ENCODE peak calls at places on chromosome 1, in seven cellular contexts. F is AG04450, D is cardiac muscle cell, S is upper lobe of right lung, J is PC-9, B is MM.1S, O is uterus. K is an unnamed sample. For H3K9me3, the result is how much of the 10 kb centered on the place peaks cover.

GRCh38 chr1:3405491-3405890 is 49.0 kb upstream of the ARHGEF16 start:
- DNase-seq in F (no peak), D (no peak), S (no peak), J (no peak), B (no peak), O (no peak), K (peak)

GRCh38 chr1:107739183-107739582 is 225.8 kb downstream of the VAV3 start:
- DNase-seq in F (no peak), D (no peak), S (no peak), J (no peak), B (no peak), O (no peak), K (no peak)

GRCh38 chr1:175572932-175573871 is 170.2 kb downstream of the TNR start:
- DNase-seq in F (no peak), D (no peak), S (no peak), J (no peak), B (no peak), O (peak), K (no peak)

GRCh38 chr1:226337294-226337870 is 28.4 kb upstream of the LIN9 start:
- DNase-seq in F (no peak), D (no peak), S (no peak), J (no peak), B (no peak), O (no peak), K (no peak)

GRCh38 chr1:20727746-20728316 is 4.7 kb downstream of the SH2D5 start:
- DNase-seq in F (no peak), D (no peak), S (peak), J (no peak), B (no peak), O (no peak), K (no peak)

GRCh38 chr1:35288761-35289160 is 20.3 kb downstream of the ZMYM4 start:
- DNase-seq in F (no peak), D (no peak), S (no peak), J (no peak), B (no peak), O (no peak), K (no peak)

GRCh38 chr1:178461104-178461503 is 35.7 kb downstream of the CLEC20A start:
- DNase-seq in F (no peak), D (no peak), S (no peak), J (no peak), B (no peak), O (no peak), K (no peak)

GRCh38 chr1:57424231-57425027 is 569 bp upstream of the DAB1 start:
- DNase-seq in F (no peak), D (peak), S (peak), J (no peak), B (no peak), O (no peak), K (no peak)

GRCh38 chr1:67299296-67299695 is 8.4 kb upstream of the IL12RB2 start:
- DNase-seq in F (no peak), D (no peak), S (no peak), J (no peak), B (no peak), O (no peak), K (no peak)

GRCh38 chr1:206687915-206688442 is 3.3 kb downstream of the MAPKAPK2 start:
- DNase-seq in F (no peak), D (no peak), S (no peak), J (no peak), B (no peak), O (no peak), K (no peak)

GRCh38 chr1:181128592-181129497 is 40.3 kb downstream of the IER5 start:
- DNase-seq in F (no peak), D (no peak), S (peak), J (no peak), B (peak), O (no peak), K (peak)

GRCh38 chr1:108893141-108893530 is 16.4 kb downstream of the GPSM2 start:
- DNase-seq in F (no peak), D (no peak), S (no peak), J (no peak), B (no peak), O (no peak), K (no peak)

GRCh38 chr1:151641229-151641628 is 29.4 kb downstream of the SNX27 start:
- DNase-seq in F (no peak), D (no peak), S (no peak), J (no peak), B (no peak), O (no peak), K (no peak)

GRCh38 chr1:238652346-238652968 is 733.9 kb upstream of the CHRM3 start:
- DNase-seq in F (no peak), D (no peak), S (no peak), J (no peak), B (no peak), O (no peak), K (no peak)

GRCh38 chr1:245765241-245766000 is 610.6 kb downstream of the KIF26B start:
- DNase-seq in F (peak), D (no peak), S (no peak), J (no peak), B (no peak), O (no peak), K (no peak)

GRCh38 chr1:93324486-93325464 is 20.9 kb upstream of the DR1 start:
- DNase-seq in F (no peak), D (no peak), S (no peak), J (no peak), B (no peak), O (no peak), K (no peak)

GRCh38 chr1:59355361-59355760 is 58.5 kb downstream of the FGGY start:
- DNase-seq in F (no peak), D (no peak), S (no peak), J (no peak), B (no peak), O (no peak), K (no peak)

GRCh38 chr1:7172804-7173203 is 387.6 kb downstream of the CAMTA1 start:
- DNase-seq in F (no peak), D (no peak), S (no peak), J (no peak), B (no peak), O (no peak), K (peak)

GRCh38 chr1:114510235-114511047 is 562 bp downstream of the TRIM33 start:
- DNase-seq in F (no peak), D (peak), S (peak), J (peak), B (peak), O (no peak), K (no peak)

GRCh38 chr1:96362623-96363022 is 359.0 kb upstream of the PTBP2 start:
- DNase-seq in F (peak), D (no peak), S (no peak), J (peak), B (no peak), O (no peak), K (no peak)

GRCh38 chr1:235883261-235883927 is 16.7 kb upstream of the LYST start:
- DNase-seq in F (peak), D (no peak), S (peak), J (peak), B (no peak), O (peak), K (no peak)

GRCh38 chr1:211633523-211633843 is 41.9 kb downstream of the NEK2 start:
- DNase-seq in F (no peak), D (no peak), S (no peak), J (no peak), B (no peak), O (no peak), K (no peak)

GRCh38 chr1:63074321-63074720 is 248.0 kb upstream of the FOXD3 start:
- DNase-seq in F (no peak), D (no peak), S (no peak), J (no peak), B (no peak), O (no peak), K (peak)

GRCh38 chr1:22886211-22886610 is 86.5 kb downstream of the LACTBL1 start:
- DNase-seq in F (peak), D (no peak), S (no peak), J (no peak), B (no peak), O (no peak), K (no peak)

GRCh38 chr1:197905699-197906351 is 3.4 kb downstream of the C1orf53 start:
- DNase-seq in F (no peak), D (no peak), S (no peak), J (no peak), B (no peak), O (no peak), K (no peak)

GRCh38 chr1:116316373-116316772 is 56.7 kb upstream of the ATP1A1 start:
- DNase-seq in F (no peak), D (no peak), S (no peak), J (no peak), B (no peak), O (no peak), K (no peak)

GRCh38 chr1:110223127-110223526 is 13.0 kb downstream of the KCNC4 start:
- DNase-seq in F (no peak), D (no peak), S (no peak), J (no peak), B (no peak), O (no peak), K (no peak)

GRCh38 chr1:243723458-243724043 is 126.5 kb downstream of the AKT3 start:
- DNase-seq in F (no peak), D (no peak), S (no peak), J (no peak), B (no peak), O (no peak), K (no peak)

GRCh38 chr1:27416387-27417111 is 24.1 kb downstream of the GPR3 start:
- DNase-seq in F (no peak), D (peak), S (no peak), J (peak), B (peak), O (no peak), K (no peak)

GRCh38 chr1:179883040-179883501 is 986 bp downstream of the TOR1AIP1 start:
- DNase-seq in F (no peak), D (no peak), S (no peak), J (no peak), B (peak), O (no peak), K (peak)

GRCh38 chr1:243549108-243549507 is 293.3 kb downstream of the SDCCAG8 start:
- DNase-seq in F (no peak), D (no peak), S (no peak), J (peak), B (no peak), O (no peak), K (no peak)

GRCh38 chr1:168261390-168261789 is 19.3 kb upstream of the TBX19 start:
- DNase-seq in F (no peak), D (no peak), S (no peak), J (no peak), B (no peak), O (no peak), K (no peak)

GRCh38 chr1:8671313-8671917 is 146.0 kb downstream of the RERE start:
- DNase-seq in F (peak), D (peak), S (no peak), J (no peak), B (peak), O (peak), K (no peak)

GRCh38 chr1:51341876-51342496 is 11.6 kb upstream of the TTC39A start:
- DNase-seq in F (no peak), D (no peak), S (no peak), J (no peak), B (no peak), O (no peak), K (no peak)

GRCh38 chr1:207025144-207025880 is 7.2 kb downstream of the C1orf116 start:
- DNase-seq in F (no peak), D (peak), S (peak), J (peak), B (no peak), O (no peak), K (peak)

GRCh38 chr1:195939844-195940243 is 668.4 kb downstream of the KCNT2 start:
- DNase-seq in F (no peak), D (peak), S (no peak), J (no peak), B (no peak), O (no peak), K (no peak)

GRCh38 chr1:186802388-186802787 is 26.4 kb upstream of the PLA2G4A start:
- DNase-seq in F (no peak), D (no peak), S (no peak), J (no peak), B (no peak), O (no peak), K (no peak)

GRCh38 chr1:159152031-159152430 is 19.4 kb upstream of the CADM3 start:
- DNase-seq in F (no peak), D (no peak), S (no peak), J (no peak), B (peak), O (no peak), K (no peak)

GRCh38 chr1:229390130-229390529 is 43.8 kb downstream of the ACTA1 start:
- DNase-seq in F (no peak), D (no peak), S (no peak), J (no peak), B (no peak), O (no peak), K (no peak)

GRCh38 chr1:229396607-229397189 is 37.2 kb downstream of the ACTA1 start:
- DNase-seq in F (no peak), D (no peak), S (no peak), J (no peak), B (no peak), O (no peak), K (no peak)

GRCh38 chr1:229388876-229389580 is 44.9 kb downstream of the ACTA1 start:
- DNase-seq in F (peak), D (no peak), S (no peak), J (no peak), B (no peak), O (no peak), K (no peak)

GRCh38 chr1:229397762-229398161 is 36.1 kb downstream of the ACTA1 start:
- DNase-seq in F (no peak), D (no peak), S (no peak), J (no peak), B (no peak), O (no peak), K (no peak)

GRCh38 chr1:229392936-229393335 is 41.0 kb downstream of the ACTA1 start:
- DNase-seq in F (no peak), D (no peak), S (no peak), J (no peak), B (no peak), O (no peak), K (no peak)
- TF ChIP-seq CTCF in F (no peak), D (no peak), S (no peak), J (no peak), B (no peak), O (no peak), K (no peak)

DNA sequence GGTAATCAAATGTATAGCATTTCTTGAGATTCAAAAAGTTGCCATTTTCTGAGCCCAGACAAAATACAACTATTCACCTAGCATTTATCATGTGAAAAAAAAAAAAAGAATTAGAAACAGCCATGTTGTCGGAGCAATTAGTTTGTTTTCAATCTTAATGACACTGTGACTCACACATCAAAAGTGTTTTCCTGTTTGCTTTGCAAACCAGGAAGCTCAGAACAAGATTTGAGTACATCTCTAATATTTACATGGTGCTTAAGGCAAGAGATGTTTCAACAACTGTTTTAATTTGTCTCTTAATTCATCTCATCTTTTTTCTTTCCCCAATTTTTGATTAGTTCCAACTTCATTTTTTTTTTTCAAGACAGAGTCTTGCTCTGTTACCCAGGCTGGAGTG is 62.5 kb upstream of the CAPZB start:
- DNase-seq in F (no peak), D (no peak), S (no peak), J (no peak), B (no peak), O (no peak), K (no peak)
- H3K9me3 ChIP-seq in F (under half), D (under half), S (under half), J (under half), B (under half), O (under half), K (under half)

DNA sequence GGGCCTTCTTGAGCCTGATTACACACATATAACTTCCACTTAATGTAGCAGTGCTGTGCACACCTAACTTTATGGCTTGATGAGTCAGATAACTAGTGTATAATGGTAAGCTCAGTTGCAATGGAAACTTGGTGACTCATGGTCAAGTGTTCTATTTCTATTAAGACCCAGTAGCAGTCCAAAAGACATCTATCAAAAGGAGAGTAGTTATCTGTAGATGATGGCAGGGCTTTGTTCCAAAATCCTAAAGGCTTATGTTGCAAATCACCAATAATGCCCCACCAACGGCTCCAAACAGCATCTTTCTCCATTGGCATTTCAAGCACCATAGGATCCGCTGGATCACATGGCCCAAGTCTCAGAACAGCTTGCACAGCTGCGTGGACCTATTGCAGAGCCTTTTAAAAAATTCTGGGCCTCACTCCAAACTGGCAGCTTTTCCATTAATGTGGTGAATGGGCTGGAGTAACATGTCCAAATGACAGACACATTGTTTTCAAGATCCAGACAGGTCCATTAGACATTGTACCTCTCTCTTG is 566.8 kb upstream of the USP24 start:
- DNase-seq in F (peak), D (no peak), S (no peak), J (no peak), B (no peak), O (peak), K (no peak)
- H3K27ac ChIP-seq in F (no peak), D (no peak), S (no peak), J (no peak), B (no peak), O (no peak), K (no peak)

DNA sequence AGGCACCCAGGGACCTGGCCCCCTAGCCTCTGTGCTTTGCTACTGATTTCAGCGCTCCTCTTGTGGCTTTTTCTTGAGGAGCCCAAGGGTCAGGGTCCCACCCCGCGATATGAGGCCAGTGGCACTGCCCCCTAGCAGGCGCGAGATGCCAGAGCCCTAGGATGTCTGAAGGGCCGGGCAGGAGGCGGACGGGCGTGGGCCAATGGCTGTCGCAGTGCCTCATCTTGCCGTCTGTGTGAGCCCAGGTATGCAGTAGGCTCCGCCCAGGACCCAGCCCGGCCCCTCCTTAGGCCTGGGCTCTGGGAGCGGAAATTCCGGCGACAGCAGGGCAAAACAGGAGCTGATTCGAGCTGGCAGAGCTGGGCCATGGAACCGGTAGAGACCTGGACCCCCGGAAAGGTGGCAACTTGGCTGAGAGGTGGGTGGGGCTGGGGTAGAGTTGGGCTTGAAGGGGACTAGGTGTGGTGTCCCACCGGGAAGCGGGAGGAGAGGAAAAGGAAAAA is at the start of gene CNKSR1:
- DNase-seq in F (no peak), D (peak), S (peak), J (peak), B (peak), O (no peak), K (peak)
- TF ChIP-seq CTCF in F (no peak), D (no peak), S (peak), J (peak), B (peak), O (no peak), K (no peak)

GRCh38 chr1:228245111-228245510 is 37.3 kb downstream of the OBSCN start:
- DNase-seq in F (no peak), D (no peak), S (no peak), J (no peak), B (no peak), O (no peak), K (no peak)
- H3K9me3 ChIP-seq in F (under half), D (under half), S (under half), J (under half), B (under half), O (under half), K (under half)

GRCh38 chr1:83694449-83694848 is 304.5 kb downstream of the TTLL7 start:
- DNase-seq in F (no peak), D (peak), S (no peak), J (no peak), B (no peak), O (no peak), K (no peak)

GRCh38 chr1:83692524-83693336 is 306.2 kb downstream of the TTLL7 start:
- DNase-seq in F (no peak), D (peak), S (no peak), J (peak), B (peak), O (no peak), K (no peak)

GRCh38 chr1:83689900-83690868 is 308.7 kb downstream of the TTLL7 start:
- DNase-seq in F (no peak), D (no peak), S (no peak), J (no peak), B (no peak), O (no peak), K (no peak)

GRCh38 chr1:83697220-83697619 is 301.7 kb downstream of the TTLL7 start:
- DNase-seq in F (no peak), D (no peak), S (no peak), J (no peak), B (no peak), O (no peak), K (no peak)

DNA sequence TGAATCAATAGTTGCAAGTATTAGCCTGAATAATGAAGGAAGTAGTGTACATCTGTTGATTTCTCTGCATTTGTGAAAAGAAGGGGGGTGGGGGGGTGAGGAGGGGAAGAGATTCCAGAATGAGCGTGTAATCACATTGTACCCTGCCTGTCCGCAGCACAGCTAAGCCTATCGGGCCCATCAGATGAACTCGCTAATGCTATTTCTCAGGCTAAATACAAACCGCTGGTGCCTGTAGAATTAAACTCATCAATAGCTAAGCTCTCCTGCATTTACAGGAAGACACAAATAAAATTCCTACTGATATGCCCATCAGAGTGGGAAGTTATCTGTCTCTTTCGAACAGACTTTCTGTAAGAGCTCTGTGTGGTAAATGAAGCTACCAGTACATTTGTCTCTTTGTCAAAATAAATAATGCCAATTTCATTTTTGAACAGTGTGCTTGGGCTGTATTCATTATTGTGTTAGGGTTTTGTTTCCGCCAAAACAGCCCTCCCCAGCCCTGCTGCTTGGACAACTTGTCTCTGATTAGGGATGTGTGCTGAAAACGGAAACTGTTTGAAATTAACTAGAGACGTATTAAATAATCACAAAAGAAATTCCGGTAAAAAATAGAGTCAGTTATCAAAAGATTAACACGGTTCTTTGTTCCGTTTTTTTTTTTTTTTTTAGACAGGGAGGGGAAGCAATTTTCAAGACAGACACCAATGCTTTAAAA is 305.4 kb downstream of the TTLL7 start:
- DNase-seq in F (no peak), D (peak), S (no peak), J (no peak), B (no peak), O (no peak), K (no peak)
- H3K27ac ChIP-seq in F (no peak), D (peak), S (no peak), J (no peak), B (no peak), O (no peak), K (peak)